ENCODE peak calls at places on chromosomes 5 and 9, in ten cellular contexts. D, R, E, L, A, I, C, Y, G and K are unnamed samples.

GRCh38 chr9:84922051-84922450 is 252.5 kb downstream of the NTRK2 start:
- DNase-seq in D (no peak), R (no peak), E (no peak), L (no peak), A (no peak), I (no peak), C (no peak), Y (no peak), G (no peak), K (no peak)

GRCh38 chr9:110626109-110626829 is 42.3 kb upstream of the MUSK start:
- DNase-seq in D (peak), R (peak), E (no peak), L (no peak), A (no peak), I (peak), C (no peak), Y (no peak), G (no peak), K (peak)

GRCh38 chr5:31133488-31133887 is 60.0 kb upstream of the CDH6 start:
- DNase-seq in D (no peak), R (peak), E (no peak), L (no peak), A (no peak), I (no peak), C (no peak), Y (no peak), G (no peak), K (no peak)

GRCh38 chr9:98807070-98807810 is at the start of gene GALNT12:
- DNase-seq in D (peak), R (no peak), E (peak), L (no peak), A (peak), I (no peak), C (peak), Y (peak), G (peak), K (no peak)

GRCh38 chr5:142545653-142546322 is 140.1 kb downstream of the FGF1 start:
- DNase-seq in D (no peak), R (no peak), E (no peak), L (no peak), A (no peak), I (no peak), C (no peak), Y (no peak), G (no peak), K (no peak)

GRCh38 chr5:129541648-129542251 is 81.7 kb downstream of the ADAMTS19 start:
- DNase-seq in D (no peak), R (peak), E (no peak), L (no peak), A (no peak), I (no peak), C (peak), Y (no peak), G (no peak), K (no peak)

GRCh38 chr9:6106576-6107339 is 91.3 kb upstream of the RANBP6 start:
- DNase-seq in D (no peak), R (no peak), E (no peak), L (peak), A (no peak), I (peak), C (peak), Y (no peak), G (no peak), K (no peak)

GRCh38 chr5:57441557-57441956 is 41.1 kb downstream of the ACTBL2 start:
- DNase-seq in D (no peak), R (peak), E (no peak), L (no peak), A (no peak), I (peak), C (peak), Y (no peak), G (no peak), K (peak)

GRCh38 chr9:91820949-91821880 is 128.8 kb downstream of the ROR2 start:
- DNase-seq in D (no peak), R (no peak), E (no peak), L (no peak), A (no peak), I (no peak), C (no peak), Y (no peak), G (no peak), K (no peak)

GRCh38 chr5:87004101-87004500 is 263.6 kb upstream of the RASA1 start:
- DNase-seq in D (no peak), R (no peak), E (no peak), L (no peak), A (no peak), I (no peak), C (no peak), Y (no peak), G (no peak), K (no peak)

GRCh38 chr5:1502046-1502736 is 21.6 kb downstream of the LPCAT1 start:
- DNase-seq in D (peak), R (no peak), E (no peak), L (no peak), A (no peak), I (no peak), C (no peak), Y (no peak), G (no peak), K (no peak)

GRCh38 chr9:138082918-138083636 is 205.5 kb downstream of the CACNA1B start:
- DNase-seq in D (no peak), R (no peak), E (no peak), L (peak), A (no peak), I (no peak), C (no peak), Y (peak), G (no peak), K (no peak)

GRCh38 chr9:98596486-98596885 is 112.2 kb downstream of the GABBR2 start:
- DNase-seq in D (no peak), R (no peak), E (no peak), L (no peak), A (no peak), I (no peak), C (peak), Y (no peak), G (no peak), K (no peak)

GRCh38 chr9:125513634-125514413 is 193.2 kb downstream of the MAPKAP1 start:
- DNase-seq in D (peak), R (peak), E (no peak), L (peak), A (no peak), I (peak), C (no peak), Y (no peak), G (no peak), K (peak)

GRCh38 chr5:137753986-137754235 is 252 bp downstream of the HNRNPA0 start:
- DNase-seq in D (no peak), R (no peak), E (no peak), L (no peak), A (no peak), I (no peak), C (no peak), Y (no peak), G (no peak), K (no peak)

GRCh38 chr5:106324356-106324755 is 1346.4 kb downstream of the EFNA5 start:
- DNase-seq in D (no peak), R (no peak), E (no peak), L (no peak), A (no peak), I (no peak), C (no peak), Y (no peak), G (no peak), K (no peak)

GRCh38 chr5:138824924-138825863 is 49.9 kb downstream of the LRRTM2 start:
- DNase-seq in D (peak), R (no peak), E (no peak), L (no peak), A (no peak), I (no peak), C (peak), Y (no peak), G (no peak), K (no peak)

GRCh38 chr5:53233653-53234405 is 124.3 kb upstream of the MOCS2 start:
- DNase-seq in D (no peak), R (no peak), E (no peak), L (no peak), A (no peak), I (no peak), C (no peak), Y (no peak), G (no peak), K (no peak)

GRCh38 chr5:168740055-168740820 is 161.1 kb upstream of the PANK3 start:
- DNase-seq in D (no peak), R (no peak), E (no peak), L (no peak), A (no peak), I (no peak), C (no peak), Y (no peak), G (no peak), K (no peak)

GRCh38 chr5:175246242-175246891 is 197.6 kb downstream of the DRD1 start:
- DNase-seq in D (peak), R (no peak), E (no peak), L (no peak), A (no peak), I (peak), C (no peak), Y (no peak), G (no peak), K (peak)

GRCh38 chr9:124217839-124218437 is 39.8 kb upstream of the NEK6 start:
- DNase-seq in D (no peak), R (no peak), E (no peak), L (no peak), A (no peak), I (no peak), C (no peak), Y (peak), G (no peak), K (no peak)

GRCh38 chr9:134490446-134490845 is 151.2 kb upstream of the COL5A1 start:
- DNase-seq in D (no peak), R (no peak), E (no peak), L (no peak), A (no peak), I (no peak), C (no peak), Y (peak), G (no peak), K (no peak)